ENCODE peak calls at places on chromosomes 16 and 17, in six cellular contexts. D is HepG2, N is GM12878, Y is GM23338, T is H1, F is K562. I is an unnamed sample.

GRCh38 chr17:15213381-15214087 is 51.6 kb downstream of the PMP22 start:
- DNase-seq in N (no peak), F (no peak), Y (peak), D (no peak), T (no peak), I (no peak)

GRCh38 chr16:84647830-84648594 is at the start of gene KLHL36:
- DNase-seq in D (no peak), T (peak), Y (peak), N (no peak), F (peak), I (no peak)

GRCh38 chr17:28661635-28662526 is at the start of the genes SDF2 and SUPT6H:
- DNase-seq in T (peak), F (peak), N (peak), D (peak), Y (peak), I (peak)

GRCh38 chr16:23254338-23254737 is 47.8 kb upstream of the SCNN1B start:
- DNase-seq in F (no peak), D (no peak), Y (peak), N (no peak), T (no peak), I (no peak)

GRCh38 chr17:19791918-19792317 is 43.8 kb upstream of the ALDH3A1 start:
- DNase-seq in Y (no peak), T (no peak), D (no peak), N (no peak), F (no peak), I (no peak)

GRCh38 chr17:56809106-56809819 is 24.5 kb downstream of the C17orf67 start:
- DNase-seq in D (no peak), Y (no peak), T (no peak), F (no peak), N (no peak), I (no peak)

GRCh38 chr17:66507103-66507923 is 204.9 kb downstream of the PRKCA start:
- DNase-seq in Y (no peak), T (no peak), N (no peak), F (peak), D (peak), I (no peak)

GRCh38 chr16:87384162-87384999 is 805 bp upstream of the FBXO31 start:
- DNase-seq in D (peak), N (no peak), F (peak), T (no peak), Y (peak), I (no peak)

GRCh38 chr17:7138800-7139381 is 24.3 kb upstream of the ASGR2 start:
- DNase-seq in N (no peak), T (no peak), D (peak), Y (no peak), F (no peak), I (no peak)

GRCh38 chr17:12673788-12674187 is 8.1 kb downstream of the MYOCD start:
- DNase-seq in Y (no peak), D (no peak), T (no peak), F (no peak), N (no peak), I (no peak)

GRCh38 chr16:1494711-1495110 is 1.6 kb downstream of the TELO2 start:
- DNase-seq in T (no peak), Y (no peak), D (no peak), N (no peak), F (no peak), I (no peak)

GRCh38 chr17:73360961-73361761 is 49.4 kb upstream of the CDC42EP4 start:
- DNase-seq in N (no peak), Y (peak), T (peak), F (no peak), D (no peak), I (no peak)

GRCh38 chr16:29316673-29317237 is 89.8 kb downstream of the NPIPB11 start:
- DNase-seq in T (no peak), F (no peak), Y (no peak), D (no peak), N (no peak), I (no peak)

GRCh38 chr16:80948886-80949502 is 57.7 kb downstream of the CMC2 start:
- DNase-seq in N (no peak), T (peak), Y (peak), F (peak), D (peak), I (no peak)

GRCh38 chr17:82302991-82303943 is 14.1 kb downstream of the CD7 start:
- DNase-seq in Y (no peak), D (no peak), F (no peak), T (peak), N (no peak), I (no peak)

GRCh38 chr16:75273054-75273925 is 21.9 kb upstream of the BCAR1 start:
- DNase-seq in N (no peak), F (no peak), D (no peak), T (no peak), Y (no peak), I (no peak)

GRCh38 chr17:83076930-83077329 is 2.5 kb upstream of the METRNL start:
- DNase-seq in F (no peak), T (no peak), Y (no peak), N (no peak), D (no peak), I (no peak)

GRCh38 chr17:63474914-63475460 is 1.9 kb upstream of the ACE start:
- DNase-seq in D (no peak), Y (no peak), N (no peak), T (no peak), F (no peak), I (no peak)

GRCh38 chr17:1573932-1574696 is 11.5 kb upstream of the PITPNA start:
- DNase-seq in T (peak), F (peak), N (no peak), D (peak), Y (peak), I (no peak)

GRCh38 chr17:40499551-40500189 is 1.8 kb downstream of the TNS4 start:
- DNase-seq in T (peak), D (peak), F (peak), N (no peak), Y (peak), I (no peak)

GRCh38 chr16:84922351-84923135 is 88.8 kb downstream of the ZDHHC7 start:
- DNase-seq in T (no peak), F (no peak), Y (no peak), D (peak), N (no peak), I (no peak)

GRCh38 chr16:56625943-56626654 is 518 bp downstream of the MT1E start:
- DNase-seq in F (no peak), Y (no peak), T (no peak), N (no peak), D (no peak), I (no peak)

GRCh38 chr16:66986559-66986958 is 1.8 kb upstream of the CES4A start:
- DNase-seq in T (no peak), Y (no peak), D (no peak), N (no peak), F (no peak), I (no peak)

GRCh38 chr16:22673463-22673862 is 140.5 kb upstream of the HS3ST2 start:
- DNase-seq in T (peak), D (no peak), F (no peak), Y (no peak), N (no peak), I (no peak)

GRCh38 chr17:55343900-55344513 is 77.6 kb downstream of the MMD start:
- DNase-seq in T (no peak), D (no peak), Y (no peak), N (no peak), F (no peak), I (no peak)

GRCh38 chr17:2724783-2725164 is 13.2 kb upstream of the CLUH start:
- DNase-seq in Y (peak), T (peak), D (no peak), N (no peak), F (no peak), I (no peak)

GRCh38 chr17:10394201-10394887 is 21.5 kb upstream of the MYH13 start:
- DNase-seq in T (no peak), D (no peak), Y (no peak), N (no peak), F (no peak), I (no peak)

GRCh38 chr17:72476134-72476533 is 355.3 kb downstream of the SOX9 start:
- DNase-seq in N (no peak), F (no peak), T (peak), Y (no peak), D (no peak), I (no peak)

GRCh38 chr17:67829331-67829730 is 4.0 kb downstream of the BPTF start:
- DNase-seq in Y (peak), N (peak), T (peak), D (no peak), F (no peak), I (no peak)

GRCh38 chr16:48971571-48972071 is 310.0 kb downstream of the CBLN1 start:
- DNase-seq in Y (no peak), D (no peak), F (no peak), T (no peak), N (no peak), I (no peak)

GRCh38 chr16:31417916-31418315 is 10.2 kb downstream of the COX6A2 start:
- DNase-seq in D (no peak), N (no peak), Y (no peak), F (no peak), T (no peak), I (no peak)

GRCh38 chr17:40317345-40317873 is 8.4 kb downstream of the RARA start:
- DNase-seq in T (peak), D (peak), N (no peak), F (peak), Y (peak), I (no peak)

GRCh38 chr17:73643012-73643845 is 1.0 kb downstream of the SDK2 start:
- DNase-seq in D (no peak), F (no peak), T (peak), N (no peak), Y (peak), I (no peak)

DNA sequence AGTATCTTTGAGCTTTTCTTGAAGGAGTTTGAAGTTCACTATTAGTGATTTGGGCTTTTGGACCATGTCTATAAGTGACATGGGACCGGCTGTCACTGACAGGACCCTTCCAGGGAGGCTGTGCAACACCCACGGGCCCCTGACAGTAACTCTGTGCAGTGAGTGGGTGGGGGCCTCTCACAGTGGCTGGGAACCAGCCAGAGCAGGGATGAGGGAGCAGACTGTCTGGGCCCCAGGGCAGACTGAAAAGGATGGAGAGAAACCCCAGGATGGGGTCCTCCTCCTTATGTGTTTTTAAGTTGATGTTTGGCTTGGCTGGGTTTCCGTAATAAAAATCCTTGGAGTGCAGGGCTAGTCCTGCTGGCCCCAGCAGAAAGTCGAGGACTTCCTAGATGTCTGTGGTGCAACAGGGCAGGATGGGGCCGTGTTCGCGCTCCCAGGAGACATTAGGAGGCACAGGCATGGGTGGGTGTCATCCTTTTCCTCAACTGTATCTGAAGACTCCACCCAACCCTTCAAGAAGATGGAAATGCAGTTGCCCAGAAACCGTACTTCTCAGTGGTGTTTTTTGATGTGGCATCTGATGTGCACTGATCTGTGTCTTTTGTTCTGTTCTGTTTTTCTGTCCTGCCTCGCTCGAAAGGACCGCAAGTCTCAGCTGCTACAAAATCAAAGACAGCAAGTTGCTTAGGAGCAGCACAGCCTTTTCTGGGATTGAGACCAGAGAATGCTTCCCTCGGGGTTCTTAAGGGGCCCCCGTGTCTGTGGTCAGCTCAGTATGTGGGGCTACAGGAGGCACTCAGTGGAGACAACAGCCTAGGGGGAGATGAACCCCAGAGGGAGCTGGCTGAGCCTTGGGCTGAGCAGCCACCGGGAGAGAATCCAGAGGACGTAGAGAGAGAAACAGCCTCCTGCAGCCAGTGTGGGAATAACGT is 24.2 kb downstream of the PLD6 start:
- DNase-seq in T (no peak), F (no peak), N (peak), D (no peak), Y (no peak), I (no peak)
- H3K4me3 ChIP-seq in T (no peak), F (no peak), N (no peak), D (no peak), Y (no peak), I (no peak)

DNA sequence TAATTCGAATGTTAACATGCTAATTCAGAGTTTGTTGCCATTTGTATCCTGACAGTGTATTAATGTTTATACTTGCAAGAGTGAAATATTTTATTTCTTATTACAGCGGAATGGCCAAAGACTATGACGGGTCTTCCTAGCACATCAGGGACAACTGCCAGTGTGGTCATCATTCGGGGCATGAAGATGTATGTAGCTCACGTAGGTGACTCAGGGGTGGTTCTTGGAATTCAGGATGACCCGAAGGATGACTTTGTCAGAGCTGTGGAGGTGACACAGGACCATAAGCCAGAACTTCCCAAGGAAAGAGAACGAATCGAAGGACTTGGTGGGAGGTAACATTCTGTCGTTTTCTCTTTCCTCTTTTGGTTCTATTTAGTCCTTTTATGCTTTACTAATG is 23.4 kb downstream of the PPM1D start:
- DNase-seq in N (no peak), Y (no peak), D (no peak), T (no peak), F (no peak), I (no peak)
- TF ChIP-seq POLR2AphosphoS5 in N (no peak), Y (no peak), D (no peak), T (no peak), F (no peak), I (no peak)

GRCh38 chr17:64779344-64780095 is 117.4 kb upstream of the SMURF2 start:
- DNase-seq in D (no peak), T (peak), N (no peak), F (no peak), Y (peak), I (no peak)
- TF ChIP-seq EZH2 in D (no peak), T (peak), N (peak), F (no peak), Y (no peak), I (no peak)

GRCh38 chr17:35345926-35346771 is 27.3 kb downstream of the SLFN11 start:
- DNase-seq in D (no peak), F (no peak), Y (peak), N (no peak), T (peak), I (no peak)

GRCh38 chr17:35341465-35341992 is 31.9 kb downstream of the SLFN11 start:
- DNase-seq in T (no peak), N (peak), D (no peak), Y (no peak), F (no peak), I (no peak)

GRCh38 chr17:35344262-35344661 is 29.2 kb downstream of the SLFN11 start:
- DNase-seq in F (no peak), D (no peak), Y (no peak), T (no peak), N (no peak), I (no peak)

GRCh38 chr17:35342207-35342744 is 31.1 kb downstream of the SLFN11 start:
- DNase-seq in D (no peak), Y (no peak), F (no peak), T (no peak), N (no peak), I (no peak)

GRCh38 chr17:35345445-35345925 is 27.9 kb downstream of the SLFN11 start:
- DNase-seq in T (no peak), F (no peak), N (no peak), Y (peak), D (no peak), I (no peak)
- H3K4me3 ChIP-seq in T (peak), F (no peak), N (no peak), Y (peak), D (no peak), I (no peak)

GRCh38 chr17:5798104-5798503 is 213.8 kb upstream of the NLRP1 start:
- DNase-seq in N (no peak), T (no peak), D (no peak), Y (peak), F (no peak), I (no peak)

GRCh38 chr17:5793899-5794298 is 209.6 kb upstream of the NLRP1 start:
- DNase-seq in N (no peak), D (no peak), F (no peak), Y (peak), T (no peak), I (no peak)

GRCh38 chr17:5793157-5793556 is 208.8 kb upstream of the NLRP1 start:
- DNase-seq in N (no peak), Y (no peak), T (no peak), D (no peak), F (peak), I (no peak)

GRCh38 chr17:5797447-5797846 is 213.1 kb upstream of the NLRP1 start:
- DNase-seq in F (no peak), D (no peak), T (no peak), N (no peak), Y (peak), I (no peak)

DNA sequence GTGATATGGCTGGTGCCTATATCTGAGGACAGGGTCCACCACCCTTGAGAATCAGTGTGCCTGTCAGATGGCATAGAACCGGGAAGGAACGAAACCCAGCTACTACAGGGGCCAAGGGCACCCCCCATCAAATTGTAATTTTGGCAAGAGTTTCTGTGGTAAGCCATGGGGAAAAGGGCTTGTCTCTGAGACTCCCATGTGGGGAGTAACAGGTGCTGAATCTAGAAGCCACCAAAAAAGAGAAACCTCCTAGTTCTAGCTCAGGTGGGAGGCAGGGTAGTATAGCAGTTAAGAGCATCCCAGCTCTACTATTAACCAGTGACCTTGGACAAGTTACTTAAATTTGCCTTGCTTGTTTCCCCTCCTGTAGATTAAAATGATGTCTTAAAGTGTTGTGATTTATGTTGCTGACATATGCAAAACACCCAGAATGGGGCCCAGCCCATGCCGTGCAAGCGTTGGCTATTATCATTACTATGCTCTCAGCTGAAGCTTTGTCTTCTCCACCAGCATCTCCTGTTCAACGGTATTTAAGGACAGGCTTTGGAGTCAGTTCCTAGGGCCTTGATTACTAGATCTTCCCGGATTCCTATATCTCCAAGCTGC is 210.7 kb upstream of the NLRP1 start:
- DNase-seq in T (no peak), F (no peak), Y (no peak), N (no peak), D (no peak), I (no peak)
- TF ChIP-seq POLR2AphosphoS5 in T (no peak), F (no peak), Y (no peak), N (no peak), D (no peak), I (no peak)

I was measured in SK-N-MC.